ENCODE peak calls at places on chromosomes 6 and 20, in five cellular contexts. One of them, this sample, is unnamed.

GRCh38 chr20:52105045-52105572 is 86.5 kb downstream of the ZFP64 start:
- DNase-seq in activated CD4-positive, alpha-beta T cell treated with anti-CD3 and anti-CD28 coated beads for 36 hours: peak
- DNase-seq in NCI-H1417: no peak
- DNase-seq in COR-L47: no peak
- DNase-seq in astrocyte of the hippocampus: peak
- DNase-seq in this sample: peak

GRCh38 chr20:17843246-17844132 is 125.1 kb downstream of the SNX5 start:
- DNase-seq in astrocyte of the hippocampus: peak
- DNase-seq in COR-L47: no peak
- DNase-seq in NCI-H1417: no peak
- DNase-seq in activated CD4-positive, alpha-beta T cell treated with anti-CD3 and anti-CD28 coated beads for 36 hours: peak
- DNase-seq in this sample: peak

GRCh38 chr20:32437391-32438074 is 79.4 kb downstream of the ASXL1 start:
- DNase-seq in astrocyte of the hippocampus: no peak
- DNase-seq in activated CD4-positive, alpha-beta T cell treated with anti-CD3 and anti-CD28 coated beads for 36 hours: peak
- DNase-seq in NCI-H1417: no peak
- DNase-seq in COR-L47: no peak
- DNase-seq in this sample: peak

GRCh38 chr6:161143663-161144430 is 130.0 kb downstream of the AGPAT4 start:
- DNase-seq in astrocyte of the hippocampus: no peak
- DNase-seq in activated CD4-positive, alpha-beta T cell treated with anti-CD3 and anti-CD28 coated beads for 36 hours: no peak
- DNase-seq in NCI-H1417: no peak
- DNase-seq in COR-L47: no peak
- DNase-seq in this sample: no peak

GRCh38 chr20:12970372-12970821 is 38.4 kb upstream of the SPTLC3 start:
- DNase-seq in COR-L47: peak
- DNase-seq in NCI-H1417: peak
- DNase-seq in activated CD4-positive, alpha-beta T cell treated with anti-CD3 and anti-CD28 coated beads for 36 hours: peak
- DNase-seq in astrocyte of the hippocampus: peak
- DNase-seq in this sample: no peak

GRCh38 chr6:105795913-105796517 is 290.1 kb upstream of the PRDM1 start:
- DNase-seq in COR-L47: no peak
- DNase-seq in astrocyte of the hippocampus: peak
- DNase-seq in NCI-H1417: no peak
- DNase-seq in activated CD4-positive, alpha-beta T cell treated with anti-CD3 and anti-CD28 coated beads for 36 hours: no peak
- DNase-seq in this sample: no peak

GRCh38 chr20:7629880-7630279 is 310.4 kb downstream of the HAO1 start:
- DNase-seq in activated CD4-positive, alpha-beta T cell treated with anti-CD3 and anti-CD28 coated beads for 36 hours: no peak
- DNase-seq in COR-L47: no peak
- DNase-seq in astrocyte of the hippocampus: no peak
- DNase-seq in NCI-H1417: no peak
- DNase-seq in this sample: no peak

GRCh38 chr6:100479180-100480035 is 14.7 kb upstream of the SIM1 start:
- DNase-seq in astrocyte of the hippocampus: peak
- DNase-seq in COR-L47: peak
- DNase-seq in NCI-H1417: peak
- DNase-seq in activated CD4-positive, alpha-beta T cell treated with anti-CD3 and anti-CD28 coated beads for 36 hours: no peak
- DNase-seq in this sample: no peak

GRCh38 chr6:107115695-107116327 is 496 bp upstream of the BEND3 start:
- DNase-seq in NCI-H1417: peak
- DNase-seq in COR-L47: no peak
- DNase-seq in astrocyte of the hippocampus: peak
- DNase-seq in activated CD4-positive, alpha-beta T cell treated with anti-CD3 and anti-CD28 coated beads for 36 hours: peak
- DNase-seq in this sample: peak

GRCh38 chr6:16239090-16239797 is 857 bp downstream of the GMPR start:
- DNase-seq in activated CD4-positive, alpha-beta T cell treated with anti-CD3 and anti-CD28 coated beads for 36 hours: peak
- DNase-seq in NCI-H1417: peak
- DNase-seq in astrocyte of the hippocampus: peak
- DNase-seq in COR-L47: peak
- DNase-seq in this sample: peak

GRCh38 chr6:63525186-63525878 is 46.9 kb upstream of the LOC128125822 start:
- DNase-seq in activated CD4-positive, alpha-beta T cell treated with anti-CD3 and anti-CD28 coated beads for 36 hours: no peak
- DNase-seq in COR-L47: no peak
- DNase-seq in astrocyte of the hippocampus: no peak
- DNase-seq in NCI-H1417: no peak
- DNase-seq in this sample: no peak

GRCh38 chr20:36768768-36769430 is 4.7 kb downstream of the DSN1 start:
- DNase-seq in astrocyte of the hippocampus: peak
- DNase-seq in activated CD4-positive, alpha-beta T cell treated with anti-CD3 and anti-CD28 coated beads for 36 hours: no peak
- DNase-seq in NCI-H1417: no peak
- DNase-seq in COR-L47: no peak
- DNase-seq in this sample: no peak

GRCh38 chr6:32838114-32838958 is at the start of gene TAP2:
- DNase-seq in NCI-H1417: peak
- DNase-seq in astrocyte of the hippocampus: peak
- DNase-seq in activated CD4-positive, alpha-beta T cell treated with anti-CD3 and anti-CD28 coated beads for 36 hours: peak
- DNase-seq in COR-L47: peak
- DNase-seq in this sample: peak

GRCh38 chr6:148736779-148737412 is 9.9 kb upstream of the UST start:
- DNase-seq in activated CD4-positive, alpha-beta T cell treated with anti-CD3 and anti-CD28 coated beads for 36 hours: peak
- DNase-seq in astrocyte of the hippocampus: peak
- DNase-seq in COR-L47: no peak
- DNase-seq in NCI-H1417: no peak
- DNase-seq in this sample: peak

GRCh38 chr6:123803456-123803861 is 206 bp upstream of the NKAIN2 start:
- DNase-seq in astrocyte of the hippocampus: no peak
- DNase-seq in COR-L47: no peak
- DNase-seq in activated CD4-positive, alpha-beta T cell treated with anti-CD3 and anti-CD28 coated beads for 36 hours: no peak
- DNase-seq in NCI-H1417: no peak
- DNase-seq in this sample: no peak

GRCh38 chr6:116371384-116372209 is 850 bp downstream of the DSE start:
- DNase-seq in astrocyte of the hippocampus: peak
- DNase-seq in activated CD4-positive, alpha-beta T cell treated with anti-CD3 and anti-CD28 coated beads for 36 hours: peak
- DNase-seq in COR-L47: no peak
- DNase-seq in NCI-H1417: peak
- DNase-seq in this sample: peak

GRCh38 chr20:5835870-5836269 is 85.7 kb downstream of the SHLD1 start:
- DNase-seq in astrocyte of the hippocampus: peak
- DNase-seq in COR-L47: no peak
- DNase-seq in activated CD4-positive, alpha-beta T cell treated with anti-CD3 and anti-CD28 coated beads for 36 hours: no peak
- DNase-seq in NCI-H1417: no peak
- DNase-seq in this sample: no peak

GRCh38 chr6:158630944-158631616 is 13.5 kb downstream of the DYNLT1 start:
- DNase-seq in astrocyte of the hippocampus: peak
- DNase-seq in COR-L47: no peak
- DNase-seq in NCI-H1417: no peak
- DNase-seq in activated CD4-positive, alpha-beta T cell treated with anti-CD3 and anti-CD28 coated beads for 36 hours: no peak
- DNase-seq in this sample: no peak

GRCh38 chr20:31717478-31717946 is 5.2 kb downstream of the BCL2L1 start:
- DNase-seq in activated CD4-positive, alpha-beta T cell treated with anti-CD3 and anti-CD28 coated beads for 36 hours: peak
- DNase-seq in astrocyte of the hippocampus: no peak
- DNase-seq in NCI-H1417: no peak
- DNase-seq in COR-L47: no peak
- DNase-seq in this sample: peak

GRCh38 chr20:40757087-40757486 is 68.1 kb upstream of the MAFB start:
- DNase-seq in COR-L47: no peak
- DNase-seq in NCI-H1417: no peak
- DNase-seq in astrocyte of the hippocampus: no peak
- DNase-seq in activated CD4-positive, alpha-beta T cell treated with anti-CD3 and anti-CD28 coated beads for 36 hours: peak
- DNase-seq in this sample: peak

GRCh38 chr6:26053929-26054658 is 33.1 kb upstream of the HFE start:
- DNase-seq in astrocyte of the hippocampus: peak
- DNase-seq in COR-L47: no peak
- DNase-seq in NCI-H1417: no peak
- DNase-seq in activated CD4-positive, alpha-beta T cell treated with anti-CD3 and anti-CD28 coated beads for 36 hours: no peak
- DNase-seq in this sample: no peak

GRCh38 chr6:127121637-127121960 is 3.1 kb downstream of the RSPO3 start:
- DNase-seq in astrocyte of the hippocampus: no peak
- DNase-seq in NCI-H1417: no peak
- DNase-seq in COR-L47: no peak
- DNase-seq in activated CD4-positive, alpha-beta T cell treated with anti-CD3 and anti-CD28 coated beads for 36 hours: no peak
- DNase-seq in this sample: no peak

GRCh38 chr6:11093065-11093590 is 506 bp upstream of the SMIM13 start:
- DNase-seq in NCI-H1417: no peak
- DNase-seq in activated CD4-positive, alpha-beta T cell treated with anti-CD3 and anti-CD28 coated beads for 36 hours: peak
- DNase-seq in COR-L47: peak
- DNase-seq in astrocyte of the hippocampus: no peak
- DNase-seq in this sample: no peak

GRCh38 chr6:1396952-1397868 is 7.8 kb downstream of the FOXF2 start:
- DNase-seq in NCI-H1417: peak
- DNase-seq in activated CD4-positive, alpha-beta T cell treated with anti-CD3 and anti-CD28 coated beads for 36 hours: peak
- DNase-seq in astrocyte of the hippocampus: peak
- DNase-seq in COR-L47: peak
- DNase-seq in this sample: peak

GRCh38 chr6:158706369-158706982 is 56.6 kb downstream of the SYTL3 start:
- DNase-seq in activated CD4-positive, alpha-beta T cell treated with anti-CD3 and anti-CD28 coated beads for 36 hours: no peak
- DNase-seq in COR-L47: no peak
- DNase-seq in astrocyte of the hippocampus: peak
- DNase-seq in NCI-H1417: peak
- DNase-seq in this sample: no peak

GRCh38 chr6:154071711-154072110 is 32.7 kb downstream of the OPRM1 start:
- DNase-seq in astrocyte of the hippocampus: peak
- DNase-seq in NCI-H1417: no peak
- DNase-seq in COR-L47: no peak
- DNase-seq in activated CD4-positive, alpha-beta T cell treated with anti-CD3 and anti-CD28 coated beads for 36 hours: no peak
- DNase-seq in this sample: no peak

GRCh38 chr6:63764318-63764916 is 128.8 kb downstream of the PHF3 start:
- DNase-seq in COR-L47: peak
- DNase-seq in activated CD4-positive, alpha-beta T cell treated with anti-CD3 and anti-CD28 coated beads for 36 hours: no peak
- DNase-seq in NCI-H1417: no peak
- DNase-seq in astrocyte of the hippocampus: peak
- DNase-seq in this sample: no peak

GRCh38 chr6:54515713-54516112 is 207.5 kb downstream of the TINAG start:
- DNase-seq in activated CD4-positive, alpha-beta T cell treated with anti-CD3 and anti-CD28 coated beads for 36 hours: no peak
- DNase-seq in NCI-H1417: no peak
- DNase-seq in COR-L47: no peak
- DNase-seq in astrocyte of the hippocampus: no peak
- DNase-seq in this sample: no peak

GRCh38 chr6:158481612-158482473 is 78.0 kb upstream of the TMEM181 start:
- DNase-seq in astrocyte of the hippocampus: peak
- DNase-seq in NCI-H1417: no peak
- DNase-seq in activated CD4-positive, alpha-beta T cell treated with anti-CD3 and anti-CD28 coated beads for 36 hours: no peak
- DNase-seq in COR-L47: no peak
- DNase-seq in this sample: peak

GRCh38 chr20:58312836-58313235 is 3.3 kb downstream of the RAB22A start:
- DNase-seq in activated CD4-positive, alpha-beta T cell treated with anti-CD3 and anti-CD28 coated beads for 36 hours: peak
- DNase-seq in astrocyte of the hippocampus: no peak
- DNase-seq in COR-L47: no peak
- DNase-seq in NCI-H1417: no peak
- DNase-seq in this sample: peak

GRCh38 chr20:2156666-2157624 is 55.3 kb downstream of the STK35 start:
- DNase-seq in COR-L47: no peak
- DNase-seq in NCI-H1417: no peak
- DNase-seq in astrocyte of the hippocampus: no peak
- DNase-seq in activated CD4-positive, alpha-beta T cell treated with anti-CD3 and anti-CD28 coated beads for 36 hours: no peak
- DNase-seq in this sample: no peak

GRCh38 chr6:11618533-11618932 is 81.0 kb downstream of the TMEM170B start:
- DNase-seq in NCI-H1417: no peak
- DNase-seq in activated CD4-positive, alpha-beta T cell treated with anti-CD3 and anti-CD28 coated beads for 36 hours: no peak
- DNase-seq in astrocyte of the hippocampus: peak
- DNase-seq in COR-L47: no peak
- DNase-seq in this sample: no peak

GRCh38 chr6:140208286-140208685 is 833.8 kb upstream of the CITED2 start:
- DNase-seq in activated CD4-positive, alpha-beta T cell treated with anti-CD3 and anti-CD28 coated beads for 36 hours: no peak
- DNase-seq in NCI-H1417: peak
- DNase-seq in astrocyte of the hippocampus: no peak
- DNase-seq in COR-L47: no peak
- DNase-seq in this sample: no peak